ENCODE peak calls at places on chromosomes 13 and 19, in nine cellular contexts. M is mucosa of descending colon; O is SK-N-DZ; I is nucleus accumbens; Z is NCI-H187; J is Peyer's patch; Q is stimulated activated effector memory CD8-positive, alpha-beta T cell treated with anti-CD3 and anti-CD28 coated beads, Interleukin-12 subunit alpha, Interleukin-12 subunit beta, amount 100 ng/mL, for 72 hours; A is naive thymus-derived CD8-positive, alpha-beta T cell; N is endothelial cell. H is an unnamed sample.

GRCh38 chr19:40567750-40568494 is 8.8 kb upstream of the SHKBP1 start:
- DNase-seq in J (no peak), I (no peak), A (no peak), N (no peak), O (no peak), Z (no peak), Q (no peak), M (no peak), H (no peak)

GRCh38 chr19:14370169-14370998 is 10.9 kb upstream of the ADGRE5 start:
- DNase-seq in A (peak), N (no peak), M (no peak), Z (no peak), O (no peak), I (no peak), J (no peak), Q (peak), H (no peak)

GRCh38 chr19:46731007-46731501 is 14.1 kb upstream of the PRKD2 start:
- DNase-seq in A (no peak), O (no peak), Q (no peak), Z (no peak), J (no peak), N (no peak), M (no peak), I (no peak), H (no peak)

GRCh38 chr13:45674908-45675307 is 27.2 kb upstream of the CBY2 start:
- DNase-seq in M (no peak), A (no peak), I (no peak), Z (no peak), Q (no peak), O (no peak), J (no peak), N (no peak), H (no peak)

GRCh38 chr19:29547981-29548380 is 22.2 kb downstream of the VSTM2B start:
- DNase-seq in A (no peak), Q (no peak), M (no peak), J (no peak), Z (no peak), O (peak), I (no peak), N (no peak), H (no peak)

GRCh38 chr19:52945652-52946321 is 16.9 kb downstream of the ZNF816 start:
- DNase-seq in Z (no peak), I (no peak), N (no peak), Q (no peak), O (no peak), J (no peak), M (no peak), A (no peak), H (no peak)

GRCh38 chr19:14371321-14371821 is 9.9 kb upstream of the ADGRE5 start:
- DNase-seq in I (no peak), O (no peak), M (no peak), N (no peak), J (no peak), A (no peak), Z (no peak), Q (no peak), H (no peak)

GRCh38 chr19:54461201-54462071 is 2.1 kb downstream of the LENG9 start:
- DNase-seq in Z (no peak), M (no peak), J (no peak), A (no peak), Q (no peak), O (no peak), I (no peak), N (no peak), H (no peak)

GRCh38 chr19:38277969-38278680 is 13.8 kb downstream of the SPINT2 start:
- DNase-seq in J (no peak), N (no peak), M (no peak), O (no peak), A (no peak), I (no peak), Z (no peak), Q (no peak), H (no peak)

GRCh38 chr19:57106646-57107235 is 13.0 kb upstream of the USP29 start:
- DNase-seq in Q (no peak), Z (no peak), A (no peak), M (no peak), N (no peak), I (no peak), O (no peak), J (no peak), H (no peak)

GRCh38 chr19:55254625-55254977 is 4.2 kb downstream of the PPP6R1 start:
- DNase-seq in M (no peak), N (no peak), I (no peak), A (no peak), O (no peak), Q (no peak), J (no peak), Z (no peak), H (no peak)

GRCh38 chr13:108595416-108596257 is 33.8 kb upstream of the MYO16 start:
- DNase-seq in I (no peak), J (no peak), Z (no peak), N (no peak), M (no peak), A (no peak), Q (no peak), O (peak), H (no peak)

GRCh38 chr19:35315883-35316282 is 13.1 kb upstream of the CD22 start:
- DNase-seq in Q (no peak), I (no peak), A (no peak), O (peak), Z (no peak), M (no peak), J (no peak), N (no peak), H (no peak)

GRCh38 chr19:44644391-44645016 is 794 bp downstream of the PVR start:
- DNase-seq in Z (no peak), Q (no peak), J (peak), N (peak), M (peak), I (no peak), O (peak), A (no peak), H (no peak)

GRCh38 chr19:7534531-7534980 is 961 bp upstream of the PNPLA6 start:
- DNase-seq in Q (no peak), A (peak), Z (no peak), J (peak), O (peak), N (peak), M (peak), I (peak), H (no peak)

GRCh38 chr19:41595258-41595889 is 19.4 kb downstream of the CEACAM21 start:
- DNase-seq in Z (peak), N (peak), A (peak), I (peak), Q (peak), J (no peak), O (peak), M (peak), H (peak)

GRCh38 chr19:7287716-7288115 is 6.5 kb downstream of the INSR start:
- DNase-seq in A (no peak), Z (no peak), N (no peak), I (no peak), O (no peak), J (no peak), M (no peak), Q (no peak), H (no peak)

GRCh38 chr13:112626124-112626523 is 38.2 kb upstream of the TUBGCP3 start:
- DNase-seq in M (no peak), N (no peak), A (no peak), J (no peak), O (no peak), Q (no peak), I (no peak), Z (no peak), H (no peak)

GRCh38 chr19:33329727-33330126 is 27.4 kb upstream of the CEBPA start:
- DNase-seq in M (no peak), J (no peak), I (no peak), Q (no peak), O (no peak), A (no peak), Z (no peak), N (no peak), H (no peak)

GRCh38 chr13:113493315-113493951 is 2.9 kb upstream of the DCUN1D2 start:
- DNase-seq in J (no peak), M (peak), Z (no peak), A (no peak), Q (no peak), N (no peak), I (no peak), O (no peak), H (no peak)

GRCh38 chr13:31927219-31927653 is 104.3 kb upstream of the FRY start:
- DNase-seq in M (peak), I (no peak), Z (no peak), A (no peak), Q (no peak), J (no peak), O (no peak), N (no peak), H (no peak)

GRCh38 chr13:110310541-110311491 is 3.7 kb downstream of the COL4A2 start:
- DNase-seq in M (no peak), N (no peak), A (no peak), I (no peak), O (no peak), J (no peak), Q (no peak), Z (no peak), H (no peak)

GRCh38 chr13:29497137-29497654 is 98.3 kb downstream of the SLC7A1 start:
- DNase-seq in J (no peak), M (peak), I (no peak), A (no peak), N (no peak), O (peak), Z (no peak), Q (no peak), H (no peak)

GRCh38 chr13:106109391-106109791 is 426.1 kb downstream of the EFNB2 start:
- DNase-seq in J (no peak), Z (no peak), M (no peak), Q (no peak), N (no peak), A (no peak), O (no peak), I (no peak), H (no peak)

GRCh38 chr19:14023404-14024235 is 4.3 kb upstream of the RLN3 start:
- DNase-seq in O (peak), M (peak), J (peak), A (no peak), I (no peak), Z (no peak), Q (no peak), N (peak), H (no peak)

GRCh38 chr13:112893570-112894422 is 75.2 kb upstream of the MCF2L start:
- DNase-seq in Z (peak), A (no peak), N (peak), I (no peak), M (peak), O (peak), J (peak), Q (no peak), H (no peak)

GRCh38 chr19:14763497-14764145 is 14.7 kb downstream of the ADGRE2 start:
- DNase-seq in I (no peak), A (no peak), Q (no peak), M (no peak), Z (no peak), J (no peak), N (no peak), O (no peak), H (no peak)

H was measured in NK-92 treated with Interleukin-12 subunit alpha and Interleukin-12 subunit beta, amount 100 ng/mL, for 24 hours.